ENCODE peak calls at places on chromosomes 13 and 19, in eight cellular contexts. W is stimulated activated CD8-positive, alpha-beta memory T cell treated with anti-CD3 and anti-CD28 coated beads, Interleukin-7, amount 100 ng/mL, for 1 hour; M is 8988T; J is suprapubic skin; U is erythroblast; O is globus pallidus; V is M059J; G is HEK293T. Z is an unnamed sample.

GRCh38 chr13:109959903-109960302 is 173.5 kb upstream of the IRS2 start:
- DNase-seq in W (no peak), M (no peak), J (no peak), U (no peak), O (no peak), V (no peak), G (no peak), Z (no peak)

GRCh38 chr13:91280806-91281205 is 66.7 kb upstream of the MIR17HG start:
- DNase-seq in W (no peak), M (no peak), J (no peak), U (no peak), O (no peak), V (peak), G (no peak), Z (peak)

GRCh38 chr13:112776971-112777370 is 87.1 kb downstream of the ATP11A start:
- DNase-seq in W (no peak), M (no peak), J (peak), U (no peak), O (no peak), V (no peak), G (no peak), Z (no peak)

GRCh38 chr13:92221916-92222315 is 823.5 kb downstream of the GPC5 start:
- DNase-seq in W (no peak), M (no peak), J (no peak), U (no peak), O (no peak), V (no peak), G (no peak), Z (no peak)

GRCh38 chr13:113785051-113786010 is 26.3 kb downstream of the TMEM255B start:
- DNase-seq in W (no peak), M (no peak), J (no peak), U (no peak), O (no peak), V (peak), G (no peak), Z (no peak)

GRCh38 chr19:7579182-7579581 is 16.5 kb upstream of the CAMSAP3 start:
- DNase-seq in W (no peak), M (no peak), J (no peak), U (no peak), O (no peak), V (no peak), G (no peak), Z (no peak)

GRCh38 chr19:50820086-50820485 is 3.5 kb downstream of the KLK1 start:
- DNase-seq in W (no peak), M (no peak), J (no peak), U (no peak), O (no peak), V (no peak), G (no peak), Z (no peak)

GRCh38 chr13:47133024-47133445 is 236.2 kb upstream of the HTR2A start:
- DNase-seq in W (no peak), M (no peak), J (no peak), U (no peak), O (no peak), V (no peak), G (no peak), Z (no peak)

GRCh38 chr13:59730026-59730425 is 433.7 kb downstream of the DIAPH3 start:
- DNase-seq in W (no peak), M (no peak), J (no peak), U (no peak), O (no peak), V (no peak), G (no peak), Z (no peak)

GRCh38 chr13:85709721-85710120 is 89.5 kb downstream of the SLITRK6 start:
- DNase-seq in W (no peak), M (no peak), J (no peak), U (no peak), O (no peak), V (no peak), G (no peak), Z (no peak)

GRCh38 chr13:73060251-73061160 is 1.7 kb downstream of the KLF5 start:
- DNase-seq in W (no peak), M (peak), J (no peak), U (peak), O (no peak), V (peak), G (peak), Z (no peak)

GRCh38 chr19:53518061-53518460 is 19.9 kb upstream of the ZNF331 start:
- DNase-seq in W (no peak), M (no peak), J (no peak), U (no peak), O (no peak), V (no peak), G (no peak), Z (no peak)

GRCh38 chr13:99606322-99607089 is 105.2 kb downstream of the TM9SF2 start:
- DNase-seq in W (peak), M (peak), J (peak), U (peak), O (peak), V (peak), G (peak), Z (peak)

GRCh38 chr13:106033634-106034033 is 501.8 kb downstream of the EFNB2 start:
- DNase-seq in W (no peak), M (no peak), J (no peak), U (no peak), O (no peak), V (peak), G (peak), Z (no peak)

GRCh38 chr19:18742838-18743237 is 48.3 kb downstream of the COMP start:
- DNase-seq in W (no peak), M (no peak), J (no peak), U (no peak), O (no peak), V (no peak), G (no peak), Z (no peak)

GRCh38 chr19:10553943-10554381 is 10.3 kb downstream of the ATG4D start:
- DNase-seq in W (peak), M (no peak), J (no peak), U (no peak), O (no peak), V (no peak), G (no peak), Z (peak)

GRCh38 chr19:7771072-7771471 is 8.0 kb downstream of the CLEC4M start:
- DNase-seq in W (no peak), M (no peak), J (no peak), U (no peak), O (no peak), V (no peak), G (no peak), Z (no peak)

GRCh38 chr13:104357672-104358314 is 1291.6 kb upstream of the SLC10A2 start:
- DNase-seq in W (no peak), M (no peak), J (no peak), U (no peak), O (no peak), V (no peak), G (no peak), Z (no peak)

GRCh38 chr13:66501187-66501586 is 728.9 kb downstream of the PCDH9 start:
- DNase-seq in W (no peak), M (no peak), J (no peak), U (no peak), O (no peak), V (no peak), G (no peak), Z (no peak)

GRCh38 chr13:52001120-52001731 is 10.0 kb downstream of the ATP7B start:
- DNase-seq in W (no peak), M (peak), J (no peak), U (peak), O (peak), V (peak), G (peak), Z (peak)

GRCh38 chr13:78742659-78743058 is 83.7 kb upstream of the OBI1 start:
- DNase-seq in W (no peak), M (no peak), J (no peak), U (no peak), O (no peak), V (no peak), G (no peak), Z (no peak)

GRCh38 chr13:110394371-110394841 is 87.3 kb downstream of the COL4A2 start:
- DNase-seq in W (no peak), M (no peak), J (no peak), U (no peak), O (no peak), V (peak), G (no peak), Z (no peak)

GRCh38 chr19:19026299-19026971 is 6.9 kb downstream of the SUGP2 start:
- DNase-seq in W (no peak), M (peak), J (no peak), U (no peak), O (no peak), V (peak), G (no peak), Z (no peak)

GRCh38 chr13:113937497-113938140 is 36.3 kb downstream of the C13orf46 start:
- DNase-seq in W (no peak), M (no peak), J (no peak), U (no peak), O (no peak), V (no peak), G (no peak), Z (no peak)

GRCh38 chr19:48565090-48565489 is 13.1 kb downstream of the SULT2B1 start:
- DNase-seq in W (no peak), M (no peak), J (no peak), U (no peak), O (no peak), V (peak), G (no peak), Z (no peak)

GRCh38 chr13:36157475-36157874 is 26.3 kb upstream of the DCLK1 start:
- DNase-seq in W (no peak), M (no peak), J (no peak), U (no peak), O (no peak), V (no peak), G (no peak), Z (no peak)

GRCh38 chr13:42218576-42218975 is 53.4 kb upstream of the AKAP11 start:
- DNase-seq in W (no peak), M (no peak), J (no peak), U (no peak), O (no peak), V (no peak), G (no peak), Z (no peak)